ENCODE peak calls at places on chromosomes 5 and 9, in six cellular contexts. W, L, X, B, M and Z are unnamed samples.

GRCh38 chr5:172173771-172174170 is 14.3 kb downstream of the STK10 start:
- DNase-seq in L (no peak), B (no peak), M (no peak), X (no peak), W (peak; percentile 93), Z (peak; percentile 52)

GRCh38 chr5:151251001-151251551 is 1.9 kb upstream of the GM2A start:
- DNase-seq in B (peak; percentile 80), L (no peak), X (no peak), M (no peak), W (no peak), Z (no peak)

GRCh38 chr9:101387871-101388506 is 3.2 kb upstream of the BAAT start:
- DNase-seq in X (peak; percentile 58), W (peak; percentile 46), M (peak; percentile 50), B (peak; percentile 50), L (peak; percentile 70), Z (no peak)

GRCh38 chr9:77588319-77588937 is 59.7 kb downstream of the GNA14 start:
- DNase-seq in M (peak; percentile 92), X (no peak), L (peak; percentile 49), W (peak; percentile 92), B (no peak), Z (peak; percentile 89)

GRCh38 chr9:6680797-6681146 is 35.2 kb upstream of the GLDC start:
- DNase-seq in W (peak; percentile 57), M (no peak), X (no peak), B (peak; percentile 49), L (peak; percentile 53), Z (no peak)

GRCh38 chr5:75622564-75622963 is 11.3 kb downstream of the ANKDD1B start:
- DNase-seq in X (peak; percentile 16), B (no peak), W (peak; percentile 79), M (no peak), L (no peak), Z (peak; percentile 94)

GRCh38 chr9:69470186-69470977 is 145.4 kb downstream of the ENTREP1 start:
- DNase-seq in B (no peak), W (no peak), X (no peak), M (peak; percentile 11), L (no peak), Z (no peak)

GRCh38 chr9:77876091-77876490 is 155.5 kb downstream of the GNAQ start:
- DNase-seq in L (peak; percentile 47), X (no peak), W (peak; percentile 56), M (peak; percentile 49), B (no peak), Z (peak; percentile 14)

GRCh38 chr5:95620870-95621838 is 1.3 kb downstream of the GPR150 start:
- DNase-seq in M (peak; percentile 44), B (no peak), L (peak; percentile 27), W (peak; percentile 30), X (no peak), Z (peak; percentile 31)

GRCh38 chr9:81754245-81754644 is 64.9 kb upstream of the TLE1 start:
- DNase-seq in B (no peak), L (no peak), M (no peak), X (no peak), W (peak; percentile 49), Z (no peak)

GRCh38 chr9:112545237-112545636 is 58.6 kb downstream of the KIAA1958 start:
- DNase-seq in X (no peak), L (no peak), B (no peak), M (no peak), W (no peak), Z (no peak)

GRCh38 chr9:129487658-129488483 is 133.0 kb downstream of the C9orf50 start:
- DNase-seq in B (no peak), X (no peak), M (peak; percentile 67), W (peak; percentile 65), L (peak; percentile 92), Z (no peak)

GRCh38 chr5:139649082-139649991 is 1.2 kb downstream of the CXXC5 start:
- DNase-seq in X (no peak), W (no peak), L (peak; percentile 66), M (no peak), B (peak; percentile 33), Z (no peak)

GRCh38 chr5:139646111-139646510 is 2.0 kb upstream of the CXXC5 start:
- DNase-seq in M (no peak), B (no peak), L (no peak), W (no peak), X (no peak), Z (no peak)

GRCh38 chr5:139646912-139647391 is 1.2 kb upstream of the CXXC5 start:
- DNase-seq in X (no peak), L (no peak), W (no peak), M (no peak), B (no peak), Z (no peak)

GRCh38 chr5:139648205-139649081 is at the start of gene CXXC5:
- DNase-seq in X (no peak), L (peak; percentile 93), M (peak; percentile 72), B (peak; percentile 88), W (peak; percentile 93), Z (peak; percentile 86)

DNA sequence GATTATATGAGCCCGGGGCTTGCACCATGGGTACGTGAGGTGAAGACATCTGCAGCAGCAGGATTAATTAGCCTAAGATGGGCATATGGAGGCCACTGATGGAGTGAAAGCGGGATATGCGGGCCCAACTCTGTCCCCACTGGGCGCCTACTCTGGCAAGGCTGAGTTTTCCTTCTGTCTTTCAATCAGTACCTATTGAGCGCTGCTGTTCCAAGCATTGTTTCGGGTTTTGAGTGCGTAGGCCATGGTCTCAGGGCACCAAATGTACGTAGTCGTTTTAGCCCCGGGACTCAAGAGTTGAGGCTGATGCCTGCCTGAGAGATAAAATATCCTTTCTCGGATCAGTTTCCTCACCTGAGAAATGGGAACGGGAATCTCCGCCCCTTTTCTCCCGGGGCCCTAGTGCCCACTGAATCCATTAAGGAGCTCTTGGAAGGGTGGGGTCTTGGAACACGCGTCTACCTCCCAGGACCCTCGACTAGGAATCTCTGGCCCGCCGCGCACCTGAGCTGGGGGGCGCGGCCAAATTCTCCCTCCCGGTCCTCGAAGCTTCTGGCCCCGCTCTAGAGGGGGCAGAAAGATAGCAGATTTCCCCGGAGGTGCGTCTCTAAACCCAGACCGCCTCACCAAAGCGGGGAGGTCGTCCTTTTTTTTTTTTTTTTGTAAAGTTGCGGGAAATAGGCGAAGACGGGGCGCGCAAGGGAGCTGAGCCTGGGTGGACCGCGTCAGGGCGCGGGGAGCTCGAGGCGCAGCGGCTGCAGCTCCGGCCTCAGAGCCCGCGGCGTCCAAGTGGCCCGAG is 544 bp upstream of the CXXC5 start:
- DNase-seq in W (no peak), L (no peak), X (no peak), M (no peak), B (no peak), Z (no peak)
- TF ChIP-seq EZH2 in W (no peak), L (no peak), X (no peak), M (no peak), B (no peak), Z (no peak)

DNA sequence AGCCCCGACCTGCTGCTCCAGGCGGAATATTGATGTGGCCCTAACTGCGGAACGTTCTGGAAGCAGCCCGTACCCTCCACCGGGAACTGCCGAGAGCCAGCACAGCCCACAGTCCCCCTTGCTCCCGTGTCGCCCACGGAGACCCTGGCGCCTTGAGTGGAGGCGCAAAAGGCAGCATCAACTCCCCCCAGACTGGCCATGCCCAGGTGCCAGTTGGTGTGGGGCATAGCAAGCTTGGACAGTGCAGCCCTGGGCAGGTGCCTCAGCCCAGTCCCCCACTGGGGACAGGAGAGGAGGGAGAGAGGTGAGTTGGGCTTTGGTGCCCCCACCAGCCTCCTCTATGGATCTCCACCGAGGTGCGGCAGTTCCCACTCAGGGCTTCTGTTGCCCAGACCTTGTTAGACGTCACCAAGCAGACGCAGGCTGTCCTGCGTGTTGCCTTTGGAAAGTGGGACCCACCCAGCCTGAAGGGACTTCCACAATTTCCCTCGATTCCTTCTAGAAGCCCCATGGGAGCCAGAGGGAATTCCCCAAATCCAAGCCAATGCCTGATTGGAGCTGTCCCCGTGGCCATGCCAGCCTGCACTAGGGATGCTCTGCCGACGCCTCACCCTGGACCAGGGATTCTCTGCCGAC is 19.8 kb upstream of the NRARP start:
- DNase-seq in M (no peak), B (no peak), X (no peak), W (no peak), L (no peak), Z (no peak)
- TF ChIP-seq EZH2 in M (no peak), B (no peak), X (no peak), W (no peak), L (no peak), Z (no peak)

DNA sequence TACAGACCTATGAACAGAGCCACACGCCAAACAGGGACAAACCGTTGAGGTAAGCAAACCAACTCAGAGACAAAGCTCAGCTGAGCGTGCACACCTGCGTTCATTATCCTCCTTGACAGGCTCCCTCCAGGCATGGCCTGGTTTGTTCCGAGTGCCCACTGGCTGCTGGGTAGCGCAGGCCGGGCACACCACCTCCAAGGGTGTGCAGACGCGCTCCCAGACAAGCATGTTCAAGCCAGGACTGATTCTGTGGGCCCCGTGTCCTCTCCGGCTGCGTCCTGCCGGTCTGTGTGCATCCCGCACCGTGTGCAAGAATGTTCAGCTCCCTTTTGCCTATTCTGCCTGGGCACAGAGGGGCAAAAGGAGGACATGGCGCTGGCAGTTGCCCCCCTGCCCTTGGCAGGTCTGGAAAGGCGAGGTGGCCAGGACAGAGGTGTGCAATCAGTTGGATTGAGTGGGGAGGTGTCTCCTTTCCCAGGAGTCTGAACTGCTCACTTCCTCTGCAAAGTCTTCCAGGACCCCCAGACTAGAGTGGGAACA is 504 bp upstream of the SMIM32 start:
- DNase-seq in W (no peak), L (no peak), B (no peak), M (no peak), X (no peak), Z (no peak)
- TF ChIP-seq EZH2 in W (peak; percentile 67), L (no peak), B (no peak), M (no peak), X (no peak), Z (no peak)

GRCh38 chr5:50435131-50435530 is 6.0 kb downstream of the EMB start:
- DNase-seq in X (no peak), M (no peak), W (no peak), B (no peak), L (no peak), Z (no peak)

GRCh38 chr5:50445281-50445949 is 4.3 kb upstream of the EMB start:
- DNase-seq in M (no peak), L (no peak), B (peak; percentile 83), W (no peak), X (no peak), Z (no peak)

GRCh38 chr5:50441479-50441815 is 359 bp upstream of the EMB start:
- DNase-seq in X (no peak), B (no peak), M (no peak), L (peak; percentile 19), W (no peak), Z (no peak)

GRCh38 chr5:50439221-50439620 is 1.9 kb downstream of the EMB start:
- DNase-seq in X (no peak), B (no peak), L (no peak), M (no peak), W (no peak), Z (no peak)

DNA sequence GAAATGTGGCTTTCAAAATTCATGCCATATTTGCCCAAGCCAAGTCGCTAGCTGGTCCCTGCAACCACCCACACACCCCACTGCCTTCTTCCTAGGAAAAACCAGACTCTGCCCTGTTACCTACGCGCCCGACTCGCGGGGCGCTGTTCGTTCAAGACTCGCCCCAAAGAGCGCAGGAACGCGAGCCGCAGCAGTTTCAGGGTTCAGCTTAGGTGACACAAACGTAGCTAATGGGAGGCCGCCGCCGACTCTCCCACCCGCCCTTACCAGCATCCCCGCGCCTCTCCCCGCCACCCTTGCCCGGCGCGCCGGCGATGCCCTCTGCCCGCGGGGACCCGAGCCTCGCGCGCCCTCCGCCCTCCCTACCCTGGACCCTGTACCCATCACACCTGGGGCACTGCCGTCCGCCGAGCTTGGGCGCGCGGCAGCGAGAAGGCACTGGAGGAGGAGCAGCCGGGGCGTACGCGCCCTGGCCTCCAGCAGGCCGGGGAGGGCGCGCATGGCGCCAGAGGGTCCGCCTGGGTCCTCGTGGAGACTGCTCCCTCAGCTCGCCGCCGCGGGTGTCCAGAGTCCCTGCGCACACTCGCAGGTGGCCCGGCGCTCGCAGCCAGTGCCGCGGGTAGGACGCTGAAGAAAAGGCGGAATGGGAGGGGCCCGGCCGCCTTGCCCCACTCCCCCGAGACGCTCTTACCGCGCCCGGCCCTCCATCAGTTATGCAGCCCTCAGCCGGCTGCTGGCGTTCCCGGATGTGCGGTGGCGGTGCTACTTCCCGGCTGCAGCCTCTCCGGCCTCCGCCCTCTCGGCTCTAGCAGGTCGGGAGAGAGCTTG is at the start of gene EMB:
- DNase-seq in L (peak; percentile 71), W (peak; percentile 40), X (peak; percentile 31), M (no peak), B (peak; percentile 92), Z (peak; percentile 42)
- TF ChIP-seq EZH2 in L (no peak), W (no peak), X (no peak), M (no peak), B (no peak), Z (no peak)